ENCODE peak calls at places on chromosomes 12 and 14, in seven cellular contexts. D is esophagus muscularis mucosa, S is transverse colon, P is GM23338, A is HepG2, R is suprapubic skin, U is vagina. W is an unnamed sample. For H3K36me3, the result is how much of the 10 kb centered on the place peaks cover.

GRCh38 chr14:24224618-24225071 is 7.5 kb downstream of the NEDD8 start:
- DNase-seq in R (no peak), S (no peak), P (no peak), A (no peak), D (no peak), U (no peak), W (no peak)

GRCh38 chr12:46342562-46343033 is 30.0 kb downstream of the SLC38A2 start:
- DNase-seq in U (no peak), R (no peak), S (peak), A (peak), P (peak), D (no peak), W (no peak)

GRCh38 chr12:101064721-101065120 is 145.3 kb downstream of the SLC5A8 start:
- DNase-seq in P (no peak), D (no peak), A (no peak), S (no peak), R (no peak), U (no peak), W (no peak)

GRCh38 chr12:107200394-107200793 is 107.0 kb upstream of the CRY1 start:
- DNase-seq in S (no peak), A (peak), D (no peak), P (no peak), R (no peak), U (no peak), W (no peak)

GRCh38 chr14:67694791-67695393 is 672 bp downstream of the RDH11 start:
- DNase-seq in U (no peak), D (no peak), S (peak), A (peak), P (peak), R (peak), W (peak)

GRCh38 chr14:75277000-75277795 is 1.4 kb upstream of the FOS start:
- DNase-seq in R (peak), S (peak), P (peak), D (peak), A (peak), U (no peak), W (peak)

GRCh38 chr12:66092559-66093269 is 37.8 kb downstream of the LLPH start:
- DNase-seq in S (no peak), U (no peak), R (no peak), P (no peak), A (no peak), D (no peak), W (no peak)

GRCh38 chr12:87820524-87821194 is 208.5 kb downstream of the C12orf50 start:
- DNase-seq in P (no peak), U (no peak), R (no peak), S (no peak), D (no peak), A (no peak), W (no peak)

GRCh38 chr12:11906284-11906935 is 164.3 kb upstream of the BCL2L14 start:
- DNase-seq in R (no peak), S (no peak), A (no peak), U (no peak), P (no peak), D (no peak), W (no peak)

GRCh38 chr12:75007133-75007532 is 202.5 kb downstream of the KCNC2 start:
- DNase-seq in A (no peak), S (no peak), P (no peak), U (no peak), D (no peak), R (no peak), W (no peak)

GRCh38 chr12:56596815-56597214 is 33.3 kb downstream of the BAZ2A start:
- DNase-seq in U (no peak), D (no peak), P (peak), R (no peak), S (no peak), A (no peak), W (no peak)

GRCh38 chr12:120234643-120235368 is 30.7 kb downstream of the PXN start:
- DNase-seq in U (no peak), D (peak), R (peak), S (peak), P (peak), A (peak), W (peak)

GRCh38 chr12:114347861-114348260 is 58.1 kb downstream of the TBX5 start:
- DNase-seq in S (no peak), P (no peak), A (no peak), U (no peak), R (no peak), D (no peak), W (no peak)

GRCh38 chr12:93073324-93073723 is 144.2 kb upstream of the EEA1 start:
- DNase-seq in R (no peak), P (no peak), S (no peak), D (no peak), U (no peak), A (no peak), W (no peak)

GRCh38 chr12:3045989-3046388 is 31.2 kb upstream of the TSPAN9 start:
- DNase-seq in A (no peak), P (no peak), D (no peak), R (no peak), S (no peak), U (no peak), W (peak)

GRCh38 chr12:88562846-88563582 is 17.3 kb downstream of the KITLG start:
- DNase-seq in A (no peak), S (no peak), U (no peak), P (no peak), D (no peak), R (no peak), W (no peak)

GRCh38 chr14:50452979-50453705 is 56.5 kb upstream of the CDKL1 start:
- DNase-seq in U (no peak), P (no peak), D (no peak), S (no peak), A (no peak), R (no peak), W (no peak)

DNA sequence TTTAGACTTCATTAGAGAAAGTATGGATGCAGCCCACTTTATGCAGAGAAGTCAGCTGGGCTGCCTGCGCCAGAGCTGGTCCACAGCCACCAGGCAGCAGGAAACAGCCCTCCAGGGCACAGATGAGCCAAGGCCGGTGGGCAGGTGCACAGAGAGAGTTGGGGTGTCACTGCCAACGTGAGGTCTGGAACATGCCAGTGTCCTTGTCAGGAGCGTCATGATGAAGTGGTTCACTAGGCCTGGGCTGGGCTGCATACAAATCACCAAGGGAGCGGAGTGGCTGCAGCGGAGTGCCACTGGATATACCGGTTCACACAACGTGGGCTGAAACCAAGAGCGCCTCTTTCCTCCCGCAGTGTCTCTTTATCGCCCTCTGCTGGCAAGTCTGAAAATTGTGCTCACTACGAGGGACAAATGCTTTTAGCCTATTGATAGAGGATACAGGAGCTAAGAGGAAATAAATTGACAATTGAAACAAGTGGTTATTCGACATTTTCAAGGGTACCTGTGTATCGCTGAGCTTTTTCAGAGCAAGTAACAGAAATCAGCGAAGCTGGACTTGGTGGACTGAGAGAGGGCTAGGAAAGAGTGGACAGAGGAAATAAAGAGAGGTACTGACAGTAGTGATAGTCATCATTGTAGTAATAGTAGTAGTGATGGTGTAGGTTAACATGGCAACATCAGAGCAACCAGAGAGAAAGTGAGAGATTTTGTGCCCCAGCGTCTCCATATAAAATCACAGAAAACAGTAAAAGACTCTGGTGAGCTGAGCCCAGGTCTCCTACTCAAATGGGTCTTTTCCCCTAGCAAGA is 52.0 kb upstream of the ITPR2 start:
- DNase-seq in S (peak), A (peak), U (no peak), D (peak), R (peak), P (peak), W (peak)
- H3K4me3 ChIP-seq in S (no peak), A (peak), U (no peak), D (no peak), R (no peak), P (no peak), W (no peak)

GRCh38 chr12:121786441-121786825 is 7.1 kb downstream of the RHOF start:
- DNase-seq in U (no peak), D (no peak), R (no peak), A (peak), P (no peak), S (peak), W (no peak)
- TF ChIP-seq POLR2AphosphoS5 in U (peak), D (no peak), R (no peak), A (no peak), P (no peak), S (no peak), W (peak)

GRCh38 chr12:31749024-31749704 is 20.3 kb upstream of the AMN1 start:
- DNase-seq in U (no peak), A (peak), S (peak), P (peak), R (no peak), D (no peak), W (peak)

GRCh38 chr12:31752450-31752849 is 23.6 kb upstream of the AMN1 start:
- DNase-seq in S (no peak), D (no peak), P (peak), U (no peak), A (no peak), R (no peak), W (no peak)

GRCh38 chr12:31745242-31745641 is 16.4 kb upstream of the AMN1 start:
- DNase-seq in D (no peak), S (no peak), U (no peak), A (no peak), P (no peak), R (no peak), W (no peak)

DNA sequence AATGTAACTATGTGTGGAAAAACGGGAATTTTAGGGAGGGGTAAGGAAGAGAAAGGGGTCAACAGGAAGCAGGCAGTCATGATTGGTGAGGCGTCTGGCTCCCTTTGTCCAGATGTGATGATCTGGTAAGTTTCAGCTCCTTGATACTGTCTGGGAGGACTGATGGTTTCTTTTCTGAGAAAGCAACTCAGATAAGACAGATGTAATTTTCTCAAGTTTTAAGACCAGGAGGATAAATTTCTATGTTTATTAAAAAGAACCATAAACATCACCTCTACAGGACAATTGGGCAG is 21.9 kb upstream of the AMN1 start:
- DNase-seq in S (no peak), A (no peak), D (no peak), P (no peak), R (no peak), U (no peak), W (no peak)
- H3K36me3 ChIP-seq in S (under half), A (under half), D (under half), P (under half), R (under half), U (under half), W (under half)

GRCh38 chr12:6373022-6373787 is 2.2 kb downstream of the SCNN1A start:
- DNase-seq in P (no peak), R (no peak), S (peak), D (no peak), A (no peak), U (no peak), W (no peak)
- H3K4me3 ChIP-seq in P (peak), R (peak), S (peak), D (no peak), A (peak), U (no peak), W (no peak)

GRCh38 chr12:123519151-123520001 is 14.1 kb downstream of the RILPL1 start:
- DNase-seq in D (no peak), R (no peak), U (no peak), S (peak), A (peak), P (peak), W (no peak)
- TF ChIP-seq POLR2AphosphoS5 in D (peak), R (no peak), U (no peak), S (no peak), A (no peak), P (no peak), W (no peak)

DNA sequence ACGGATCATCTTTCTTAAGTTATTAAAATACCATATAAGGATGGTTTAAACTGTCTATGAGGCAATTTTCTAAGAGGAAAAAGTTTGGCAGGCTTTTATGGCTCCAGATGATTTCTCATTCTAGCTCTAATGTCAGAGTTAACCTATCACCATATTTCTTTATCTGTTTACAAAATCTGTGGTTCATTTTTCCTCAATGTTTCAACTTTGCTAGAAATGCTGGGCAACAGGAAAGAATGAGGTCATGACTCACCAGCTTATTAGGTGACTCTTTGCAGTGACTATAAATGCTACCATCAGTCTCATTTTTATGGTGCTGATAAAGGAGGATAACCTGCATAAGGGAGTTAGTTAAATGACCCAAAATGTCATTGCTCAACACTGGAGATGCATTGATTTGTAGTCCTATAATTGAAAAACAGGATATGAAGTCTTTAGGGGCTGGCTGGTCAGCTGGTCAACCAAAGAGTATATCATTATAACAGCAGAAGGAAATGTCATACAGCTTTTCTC is 45.3 kb upstream of the RAP1B start:
- DNase-seq in U (no peak), P (no peak), R (no peak), A (no peak), D (no peak), S (no peak), W (no peak)
- H3K36me3 ChIP-seq in U (under half), P (under half), R (under half), A (under half), D (under half), S (under half), W (under half)

DNA sequence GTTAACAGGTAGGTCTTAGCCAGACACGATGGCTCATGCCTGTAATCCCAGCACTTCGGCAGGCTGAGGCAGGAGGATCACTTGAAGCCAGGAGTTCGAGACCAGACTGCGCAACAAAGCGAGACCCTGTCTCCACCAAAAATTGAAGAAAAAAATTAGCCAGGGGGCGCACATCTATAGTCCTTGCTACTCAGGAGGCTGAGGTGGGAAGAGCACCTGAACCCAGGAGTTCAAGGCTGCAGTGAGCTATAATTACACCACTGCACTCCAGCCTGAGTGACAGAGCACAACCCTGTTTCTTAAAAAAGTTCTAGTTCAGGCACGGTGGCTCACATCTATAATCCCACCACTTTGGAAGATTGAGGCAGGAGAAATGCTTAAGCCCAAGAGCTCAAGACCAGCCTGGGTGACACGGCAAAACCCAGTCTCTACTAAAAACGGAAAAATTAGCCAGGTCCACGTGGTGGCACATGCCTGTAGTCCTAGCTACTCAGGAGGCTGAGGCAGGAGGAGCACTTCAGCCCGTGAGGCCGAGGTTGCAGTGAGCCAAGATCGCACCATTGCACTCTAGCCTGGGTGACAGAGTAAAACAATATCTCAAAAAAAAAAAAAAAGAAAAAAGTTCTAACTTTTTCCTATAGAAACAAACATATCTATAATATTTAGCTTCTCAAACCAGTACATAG is 9.1 kb downstream of the BAZ1A start:
- DNase-seq in S (no peak), P (peak), A (peak), U (no peak), R (no peak), D (no peak), W (no peak)
- H3K4me3 ChIP-seq in S (no peak), P (no peak), A (no peak), U (no peak), R (no peak), D (no peak), W (no peak)

GRCh38 chr14:91293281-91293680 is 48.8 kb upstream of the GPR68 start:
- DNase-seq in R (no peak), A (no peak), D (no peak), P (no peak), U (peak), S (no peak), W (no peak)
- TF ChIP-seq POLR2AphosphoS5 in R (no peak), A (no peak), D (no peak), P (no peak), U (no peak), S (no peak), W (no peak)

GRCh38 chr12:121820056-121820455 is 16.2 kb downstream of the SETD1B start:
- DNase-seq in P (no peak), A (no peak), S (no peak), U (no peak), R (no peak), D (no peak), W (no peak)

GRCh38 chr12:121816925-121817647 is 13.3 kb downstream of the SETD1B start:
- DNase-seq in D (no peak), U (no peak), R (no peak), P (no peak), S (no peak), A (no peak), W (no peak)

GRCh38 chr12:121822393-121823100 is 18.7 kb downstream of the SETD1B start:
- DNase-seq in D (no peak), P (no peak), U (no peak), R (no peak), S (no peak), A (no peak), W (no peak)

GRCh38 chr12:121817648-121818043 is 13.8 kb downstream of the SETD1B start:
- DNase-seq in D (no peak), S (no peak), P (no peak), R (no peak), A (no peak), U (no peak), W (no peak)

DNA sequence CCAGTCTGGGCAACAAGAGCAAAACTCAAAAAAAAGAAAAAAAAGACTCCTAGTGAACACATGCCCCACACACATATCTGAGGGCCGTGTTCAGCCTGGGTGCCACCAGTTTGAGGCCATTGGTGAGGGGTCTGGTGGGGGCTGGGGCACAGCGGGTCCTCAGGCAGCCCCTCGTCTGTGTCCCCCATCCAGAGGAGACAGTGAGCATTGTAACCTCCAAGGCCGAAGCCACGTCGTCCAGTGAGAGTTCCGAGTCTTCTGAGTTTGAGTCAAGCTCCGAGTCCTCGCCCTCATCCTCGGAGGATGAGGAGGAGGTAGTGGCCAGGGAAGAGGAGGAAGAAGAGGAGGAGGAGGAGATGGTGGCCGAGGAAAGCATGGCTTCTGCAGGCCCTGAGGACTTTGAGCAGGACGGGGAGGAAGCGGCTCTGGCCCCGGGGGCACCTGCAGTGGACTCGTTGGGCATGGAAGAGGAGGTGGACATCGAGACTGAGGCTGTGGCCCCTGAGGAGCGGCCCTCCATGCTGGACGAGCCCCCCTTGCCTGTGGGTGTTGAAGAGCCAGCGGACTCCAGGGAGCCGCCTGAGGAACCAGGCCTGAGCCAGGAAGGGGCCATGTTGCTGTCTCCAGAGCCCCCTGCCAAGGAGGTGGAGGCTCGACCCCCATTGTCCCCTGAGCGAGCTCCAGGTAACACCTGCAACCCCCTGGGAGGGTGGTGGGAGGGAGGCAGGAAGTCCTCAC is 15.6 kb downstream of the SETD1B start:
- DNase-seq in D (no peak), U (no peak), R (no peak), A (no peak), S (no peak), P (no peak), W (no peak)
- H3K36me3 ChIP-seq in D (half or more), U (half or more), R (half or more), A (under half), S (under half), P (under half), W (half or more)

DNA sequence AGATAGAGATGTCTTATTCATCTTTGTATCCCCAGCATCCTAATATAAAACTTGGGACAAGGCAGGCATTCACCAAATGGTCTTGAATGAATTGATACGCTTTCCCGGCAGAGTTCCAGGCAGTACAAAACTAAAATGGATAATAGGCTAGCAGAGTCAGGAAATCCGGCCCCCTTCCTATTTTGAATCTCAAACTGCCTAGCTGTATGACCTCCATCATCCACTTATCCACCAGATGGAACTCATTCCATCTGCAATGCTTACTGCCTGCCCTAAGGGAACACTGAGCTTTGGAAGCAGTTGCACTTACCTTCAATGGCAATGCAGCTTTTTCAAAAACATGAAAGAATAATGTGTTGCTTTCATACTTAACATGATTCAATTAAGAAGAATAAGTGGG is 43.4 kb downstream of the BDKRB1 start:
- DNase-seq in U (no peak), P (no peak), D (no peak), S (no peak), A (no peak), R (no peak), W (no peak)
- H3K4me3 ChIP-seq in U (no peak), P (no peak), D (no peak), S (no peak), A (no peak), R (no peak), W (no peak)